ENCODE peak calls at places on chromosomes 3 and 15, in four cellular contexts. One of them, this sample, is unnamed.

GRCh38 chr3:152779649-152780048 is 55.3 kb upstream of the P2RY1 start:
- DNase-seq in cardiac fibroblast: peak; percentile 51
- DNase-seq in esophagus squamous epithelium: no peak
- DNase-seq in pancreas: no peak
- DNase-seq in this sample: peak; percentile 63

GRCh38 chr15:75349851-75350588 is 3.2 kb downstream of the NEIL1 start:
- DNase-seq in pancreas: no peak
- DNase-seq in cardiac fibroblast: no peak
- DNase-seq in esophagus squamous epithelium: no peak
- DNase-seq in this sample: no peak

GRCh38 chr3:184562146-184562861 is 719 bp downstream of the EPHB3 start:
- DNase-seq in pancreas: no peak
- DNase-seq in esophagus squamous epithelium: no peak
- DNase-seq in cardiac fibroblast: peak; percentile 26
- DNase-seq in this sample: no peak

GRCh38 chr3:185763347-185764010 is 61.4 kb downstream of the IGF2BP2 start:
- DNase-seq in cardiac fibroblast: peak; percentile 39
- DNase-seq in esophagus squamous epithelium: no peak
- DNase-seq in pancreas: no peak
- DNase-seq in this sample: peak; percentile 59

GRCh38 chr15:82044373-82045178 is 1.2 kb downstream of the MEX3B start:
- DNase-seq in esophagus squamous epithelium: no peak
- DNase-seq in cardiac fibroblast: peak; percentile 64
- DNase-seq in pancreas: peak; percentile 4
- DNase-seq in this sample: peak; percentile 74

GRCh38 chr3:73621388-73621787 is 3.4 kb downstream of the PDZRN3 start:
- DNase-seq in cardiac fibroblast: peak; percentile 39
- DNase-seq in esophagus squamous epithelium: no peak
- DNase-seq in pancreas: no peak
- DNase-seq in this sample: no peak

GRCh38 chr3:31444220-31445142 is 88.2 kb upstream of the STT3B start:
- DNase-seq in cardiac fibroblast: no peak
- DNase-seq in pancreas: no peak
- DNase-seq in esophagus squamous epithelium: no peak
- DNase-seq in this sample: no peak

GRCh38 chr15:68315495-68316007 is 38.0 kb downstream of the FEM1B start:
- DNase-seq in esophagus squamous epithelium: no peak
- DNase-seq in cardiac fibroblast: no peak
- DNase-seq in pancreas: no peak
- DNase-seq in this sample: peak; percentile 36

GRCh38 chr3:194265505-194265892 is 85.6 kb downstream of the CPN2 start:
- DNase-seq in esophagus squamous epithelium: no peak
- DNase-seq in pancreas: peak; percentile 72
- DNase-seq in cardiac fibroblast: peak; percentile 99
- DNase-seq in this sample: peak; percentile 99

GRCh38 chr3:113148307-113148703 is 63.1 kb upstream of the BOC start:
- DNase-seq in cardiac fibroblast: no peak
- DNase-seq in pancreas: no peak
- DNase-seq in esophagus squamous epithelium: no peak
- DNase-seq in this sample: no peak

GRCh38 chr15:63514533-63514943 is 10.1 kb downstream of the USP3 start:
- DNase-seq in esophagus squamous epithelium: no peak
- DNase-seq in pancreas: no peak
- DNase-seq in cardiac fibroblast: peak; percentile 80
- DNase-seq in this sample: peak; percentile 90

GRCh38 chr3:183178833-183179549 is 16.5 kb upstream of the LAMP3 start:
- DNase-seq in cardiac fibroblast: peak; percentile 57
- DNase-seq in pancreas: peak; percentile 16
- DNase-seq in esophagus squamous epithelium: no peak
- DNase-seq in this sample: peak; percentile 69

GRCh38 chr3:60453326-60453725 is 797.9 kb downstream of the FHIT start:
- DNase-seq in pancreas: no peak
- DNase-seq in cardiac fibroblast: no peak
- DNase-seq in esophagus squamous epithelium: no peak
- DNase-seq in this sample: no peak

GRCh38 chr3:154139996-154140436 is 18.8 kb downstream of the ARHGEF26 start:
- DNase-seq in esophagus squamous epithelium: no peak
- DNase-seq in pancreas: no peak
- DNase-seq in cardiac fibroblast: no peak
- DNase-seq in this sample: no peak

GRCh38 chr15:90918835-90919234 is 13.5 kb downstream of the HDDC3 start:
- DNase-seq in esophagus squamous epithelium: no peak
- DNase-seq in cardiac fibroblast: no peak
- DNase-seq in pancreas: no peak
- DNase-seq in this sample: no peak

GRCh38 chr3:60697132-60697531 is 554.1 kb downstream of the FHIT start:
- DNase-seq in pancreas: no peak
- DNase-seq in esophagus squamous epithelium: no peak
- DNase-seq in cardiac fibroblast: no peak
- DNase-seq in this sample: no peak

GRCh38 chr3:101999177-101999778 is 150.0 kb downstream of the NFKBIZ start:
- DNase-seq in cardiac fibroblast: no peak
- DNase-seq in esophagus squamous epithelium: no peak
- DNase-seq in pancreas: no peak
- DNase-seq in this sample: no peak

GRCh38 chr3:170324962-170325361 is 32.6 kb upstream of the SKIL start:
- DNase-seq in pancreas: no peak
- DNase-seq in cardiac fibroblast: no peak
- DNase-seq in esophagus squamous epithelium: no peak
- DNase-seq in this sample: no peak

GRCh38 chr3:179750720-179751328 is 98.0 kb downstream of the USP13 start:
- DNase-seq in cardiac fibroblast: peak; percentile 37
- DNase-seq in pancreas: no peak
- DNase-seq in esophagus squamous epithelium: no peak
- DNase-seq in this sample: peak; percentile 48

GRCh38 chr3:110968076-110968475 is 103.5 kb upstream of the NECTIN3 start:
- DNase-seq in cardiac fibroblast: no peak
- DNase-seq in esophagus squamous epithelium: no peak
- DNase-seq in pancreas: no peak
- DNase-seq in this sample: no peak

GRCh38 chr3:29281265-29282228 is 676 bp downstream of the RBMS3 start:
- DNase-seq in cardiac fibroblast: peak; percentile 70
- DNase-seq in pancreas: no peak
- DNase-seq in esophagus squamous epithelium: no peak
- DNase-seq in this sample: peak; percentile 74

GRCh38 chr3:29279276-29279675 is 1.6 kb upstream of the RBMS3 start:
- DNase-seq in cardiac fibroblast: no peak
- DNase-seq in esophagus squamous epithelium: no peak
- DNase-seq in pancreas: no peak
- DNase-seq in this sample: no peak

GRCh38 chr3:29279830-29280229 is 1.0 kb upstream of the RBMS3 start:
- DNase-seq in pancreas: no peak
- DNase-seq in esophagus squamous epithelium: no peak
- DNase-seq in cardiac fibroblast: peak; percentile 56
- DNase-seq in this sample: peak; percentile 42

GRCh38 chr3:29282431-29283296 is 1.8 kb downstream of the RBMS3 start:
- DNase-seq in cardiac fibroblast: peak; percentile 82
- DNase-seq in esophagus squamous epithelium: no peak
- DNase-seq in pancreas: no peak
- DNase-seq in this sample: peak; percentile 79

DNA sequence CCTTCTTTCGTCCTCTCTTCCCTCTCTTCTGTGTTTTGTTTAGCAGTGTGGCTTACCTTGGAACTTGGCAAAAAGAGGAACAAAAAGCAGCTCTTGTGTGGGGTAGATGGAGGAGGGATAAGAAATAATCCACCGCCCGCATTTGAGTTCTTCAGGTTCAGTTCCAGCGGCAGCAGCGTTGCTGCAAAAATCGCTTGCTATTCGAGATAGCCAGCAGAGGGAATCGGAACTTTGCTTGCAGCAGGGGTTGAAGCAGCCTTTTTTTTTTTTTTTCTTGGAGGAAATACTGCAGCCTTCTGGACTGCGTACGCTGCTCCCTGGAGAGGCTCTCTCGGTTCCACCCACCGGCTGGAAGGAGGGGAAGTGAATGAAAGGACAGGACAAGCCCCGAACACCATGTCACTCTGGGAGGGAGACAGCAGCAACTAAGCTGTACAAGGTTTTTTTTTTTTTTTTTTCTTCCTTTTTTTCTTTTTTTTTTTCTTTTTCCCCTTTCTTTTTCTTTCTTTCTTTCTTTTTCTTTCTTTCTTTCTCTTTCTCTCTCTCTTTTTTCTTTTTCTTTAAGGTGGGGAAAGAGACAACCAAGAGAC is at the start of gene RBMS3:
- DNase-seq in pancreas: peak; percentile 31
- DNase-seq in esophagus squamous epithelium: no peak
- DNase-seq in cardiac fibroblast: peak; percentile 99
- DNase-seq in this sample: peak; percentile 98
- TF ChIP-seq CTCF in pancreas: peak; percentile 16
- TF ChIP-seq CTCF in esophagus squamous epithelium: no peak
- TF ChIP-seq CTCF in cardiac fibroblast: peak; percentile 69
- TF ChIP-seq CTCF in this sample: peak; percentile 69

GRCh38 chr3:140942221-140943104 is 827 bp downstream of the SLC25A36 start:
- DNase-seq in pancreas: peak; percentile 44
- DNase-seq in esophagus squamous epithelium: no peak
- DNase-seq in cardiac fibroblast: peak; percentile 66
- DNase-seq in this sample: peak; percentile 59

GRCh38 chr3:140941434-140942220 is at the start of gene SLC25A36:
- DNase-seq in cardiac fibroblast: peak; percentile 97
- DNase-seq in pancreas: peak; percentile 97
- DNase-seq in esophagus squamous epithelium: peak; percentile 85
- DNase-seq in this sample: peak; percentile 98

GRCh38 chr3:140948460-140949249 is 7.0 kb downstream of the SLC25A36 start:
- DNase-seq in esophagus squamous epithelium: no peak
- DNase-seq in cardiac fibroblast: no peak
- DNase-seq in pancreas: no peak
- DNase-seq in this sample: no peak

GRCh38 chr3:140941090-140941433 is 574 bp upstream of the SLC25A36 start:
- DNase-seq in pancreas: no peak
- DNase-seq in esophagus squamous epithelium: no peak
- DNase-seq in cardiac fibroblast: no peak
- DNase-seq in this sample: no peak

GRCh38 chr3:140943781-140944547 is 2.3 kb downstream of the SLC25A36 start:
- DNase-seq in pancreas: no peak
- DNase-seq in cardiac fibroblast: no peak
- DNase-seq in esophagus squamous epithelium: no peak
- DNase-seq in this sample: no peak
- H3K4me3 ChIP-seq in pancreas: no peak overlapping the region
- H3K4me3 ChIP-seq in cardiac fibroblast: peak overlapping the region; percentile 99
- H3K4me3 ChIP-seq in esophagus squamous epithelium: peak overlapping the region; percentile 83
- H3K4me3 ChIP-seq in this sample: peak overlapping the region; percentile 92

GRCh38 chr3:122679467-122680291 is 960 bp upstream of the PARP14 start:
- DNase-seq in cardiac fibroblast: peak; percentile 16
- DNase-seq in pancreas: no peak
- DNase-seq in esophagus squamous epithelium: no peak
- DNase-seq in this sample: peak; percentile 28
- TF ChIP-seq CTCF in cardiac fibroblast: no peak
- TF ChIP-seq CTCF in pancreas: no peak
- TF ChIP-seq CTCF in esophagus squamous epithelium: no peak
- TF ChIP-seq CTCF in this sample: no peak

DNA sequence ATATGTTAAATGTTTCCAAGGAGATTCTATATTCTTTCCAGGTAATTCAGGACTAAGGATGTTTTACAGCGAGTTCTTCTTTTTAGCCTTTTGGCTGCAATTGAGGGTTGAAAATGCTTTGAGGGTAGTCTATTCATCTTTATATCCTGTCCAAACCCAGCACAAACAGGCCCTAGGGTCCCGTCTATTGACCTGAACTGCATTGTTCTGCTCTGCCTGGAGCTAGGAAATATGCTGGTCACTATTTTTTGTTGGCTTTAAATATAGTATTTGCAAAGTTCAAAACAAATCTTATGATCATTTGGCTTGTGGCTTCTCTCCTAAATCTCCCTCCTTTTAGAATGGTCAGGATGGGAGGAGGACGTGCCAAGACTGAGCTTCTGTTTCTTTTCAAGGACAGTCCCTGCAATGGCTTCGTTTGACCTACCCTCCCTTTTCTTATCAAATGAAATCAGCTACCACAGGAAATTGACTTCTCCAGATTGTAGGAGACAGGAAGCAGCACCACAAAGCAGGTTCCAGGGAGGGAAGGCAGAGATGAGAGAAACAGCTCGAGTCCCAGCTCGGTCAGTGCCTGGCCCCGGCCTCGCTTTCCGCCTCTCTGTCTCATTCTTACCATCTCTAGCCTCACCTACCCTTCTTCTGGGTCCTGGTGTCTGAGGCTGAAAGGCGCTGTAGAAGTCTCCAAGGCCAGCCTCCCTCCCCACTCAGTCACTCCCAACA is 27.6 kb upstream of the NRROS start:
- DNase-seq in cardiac fibroblast: peak; percentile 14
- DNase-seq in esophagus squamous epithelium: no peak
- DNase-seq in pancreas: no peak
- DNase-seq in this sample: peak; percentile 4
- H3K4me3 ChIP-seq in cardiac fibroblast: no peak overlapping the region
- H3K4me3 ChIP-seq in esophagus squamous epithelium: no peak overlapping the region
- H3K4me3 ChIP-seq in pancreas: no peak overlapping the region
- H3K4me3 ChIP-seq in this sample: no peak overlapping the region

DNA sequence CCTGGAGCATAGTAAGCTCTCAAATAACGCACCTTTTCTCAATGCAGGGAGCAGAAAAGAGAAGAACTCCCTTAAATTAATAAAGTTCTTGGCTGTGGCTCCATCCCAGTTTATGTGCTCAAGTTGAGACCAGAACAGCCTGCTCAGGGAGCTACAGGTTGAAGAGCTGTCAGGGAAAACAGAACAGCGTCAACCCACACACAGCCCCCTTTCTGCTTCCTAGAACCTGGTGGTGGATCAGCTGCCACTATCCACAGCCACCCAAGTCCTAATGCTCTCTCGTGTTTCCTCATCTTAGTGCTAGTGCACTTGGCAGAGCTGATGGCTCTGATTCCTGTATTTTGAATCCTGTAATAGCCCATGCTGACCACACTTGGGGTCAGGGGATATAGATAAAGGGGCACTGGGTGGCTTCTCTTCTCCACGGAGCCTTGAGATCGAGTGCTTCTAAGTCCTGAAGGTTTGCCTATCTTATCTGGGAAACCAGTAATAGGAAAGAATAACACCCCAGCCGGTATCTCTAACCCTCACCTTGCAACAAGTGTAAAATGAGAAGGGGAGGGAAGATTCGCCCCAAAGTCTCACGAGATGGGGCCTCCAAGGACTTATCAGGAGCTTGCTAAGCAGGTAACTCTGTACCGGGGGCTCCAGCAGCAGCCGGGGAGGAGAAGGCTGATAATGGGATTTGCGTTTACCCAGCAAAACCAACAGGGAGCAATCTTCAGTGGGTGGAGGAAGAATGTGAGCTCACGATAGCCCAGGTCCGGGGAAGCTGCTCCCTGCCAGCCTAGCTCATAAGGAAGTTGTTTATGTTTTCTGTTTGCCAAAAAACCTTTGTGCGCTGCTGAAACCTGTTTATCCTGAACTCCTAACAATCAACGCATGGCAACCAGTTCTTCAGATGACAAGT is 136.2 kb upstream of the ICE2 start:
- DNase-seq in cardiac fibroblast: no peak
- DNase-seq in pancreas: no peak
- DNase-seq in esophagus squamous epithelium: no peak
- DNase-seq in this sample: no peak
- TF ChIP-seq CTCF in cardiac fibroblast: no peak
- TF ChIP-seq CTCF in pancreas: no peak
- TF ChIP-seq CTCF in esophagus squamous epithelium: no peak
- TF ChIP-seq CTCF in this sample: no peak